ENCODE peak calls at places on chromosomes 16 and 17, in seven cellular contexts. One of them, this sample, is unnamed.

GRCh38 chr17:82613283-82614094 is 34.8 kb downstream of the WDR45B start:
- DNase-seq in Right ventricle myocardium inferior: no peak
- DNase-seq in stimulated activated CD8-positive, alpha-beta memory T cell treated with anti-CD3 and anti-CD28 coated beads, Interleukin-4, amount 100 ng/mL, for 1 hour: no peak
- DNase-seq in iPS-NIHi11: no peak
- DNase-seq in HEK293T: no peak
- DNase-seq in fibroblast of gingiva: no peak
- DNase-seq in spleen: no peak
- DNase-seq in this sample: peak; percentile 29

GRCh38 chr17:57862410-57862989 is 12.7 kb upstream of the MRPS23 start:
- DNase-seq in Right ventricle myocardium inferior: no peak
- DNase-seq in stimulated activated CD8-positive, alpha-beta memory T cell treated with anti-CD3 and anti-CD28 coated beads, Interleukin-4, amount 100 ng/mL, for 1 hour: no peak
- DNase-seq in iPS-NIHi11: peak; percentile 31
- DNase-seq in HEK293T: no peak
- DNase-seq in fibroblast of gingiva: no peak
- DNase-seq in spleen: no peak
- DNase-seq in this sample: no peak

GRCh38 chr16:12173121-12173520 is 196.6 kb downstream of the SNX29 start:
- DNase-seq in Right ventricle myocardium inferior: no peak
- DNase-seq in stimulated activated CD8-positive, alpha-beta memory T cell treated with anti-CD3 and anti-CD28 coated beads, Interleukin-4, amount 100 ng/mL, for 1 hour: no peak
- DNase-seq in iPS-NIHi11: no peak
- DNase-seq in HEK293T: no peak
- DNase-seq in fibroblast of gingiva: no peak
- DNase-seq in spleen: peak; percentile 4
- DNase-seq in this sample: no peak

GRCh38 chr17:45341389-45342158 is 24.8 kb upstream of the MAP3K14 start:
- DNase-seq in Right ventricle myocardium inferior: peak; percentile 83
- DNase-seq in stimulated activated CD8-positive, alpha-beta memory T cell treated with anti-CD3 and anti-CD28 coated beads, Interleukin-4, amount 100 ng/mL, for 1 hour: no peak
- DNase-seq in iPS-NIHi11: peak; percentile 92
- DNase-seq in HEK293T: peak; percentile 73
- DNase-seq in fibroblast of gingiva: peak; percentile 92
- DNase-seq in spleen: peak; percentile 78
- DNase-seq in this sample: peak; percentile 89

GRCh38 chr16:70391881-70392481 is 45.3 kb downstream of the DDX19A start:
- DNase-seq in Right ventricle myocardium inferior: no peak
- DNase-seq in stimulated activated CD8-positive, alpha-beta memory T cell treated with anti-CD3 and anti-CD28 coated beads, Interleukin-4, amount 100 ng/mL, for 1 hour: no peak
- DNase-seq in iPS-NIHi11: no peak
- DNase-seq in HEK293T: no peak
- DNase-seq in fibroblast of gingiva: peak; percentile 84
- DNase-seq in spleen: no peak
- DNase-seq in this sample: no peak

GRCh38 chr17:7593296-7593695 is 3.4 kb upstream of the SOX15 start:
- DNase-seq in Right ventricle myocardium inferior: no peak
- DNase-seq in stimulated activated CD8-positive, alpha-beta memory T cell treated with anti-CD3 and anti-CD28 coated beads, Interleukin-4, amount 100 ng/mL, for 1 hour: no peak
- DNase-seq in iPS-NIHi11: no peak
- DNase-seq in HEK293T: no peak
- DNase-seq in fibroblast of gingiva: no peak
- DNase-seq in spleen: no peak
- DNase-seq in this sample: no peak

GRCh38 chr16:9713907-9714306 is 468.3 kb downstream of the GRIN2A start:
- DNase-seq in Right ventricle myocardium inferior: no peak
- DNase-seq in stimulated activated CD8-positive, alpha-beta memory T cell treated with anti-CD3 and anti-CD28 coated beads, Interleukin-4, amount 100 ng/mL, for 1 hour: no peak
- DNase-seq in iPS-NIHi11: no peak
- DNase-seq in HEK293T: no peak
- DNase-seq in fibroblast of gingiva: no peak
- DNase-seq in spleen: no peak
- DNase-seq in this sample: no peak

GRCh38 chr16:67398546-67399217 is 5.4 kb upstream of the TPPP3 start:
- DNase-seq in Right ventricle myocardium inferior: peak; percentile 51
- DNase-seq in stimulated activated CD8-positive, alpha-beta memory T cell treated with anti-CD3 and anti-CD28 coated beads, Interleukin-4, amount 100 ng/mL, for 1 hour: no peak
- DNase-seq in iPS-NIHi11: no peak
- DNase-seq in HEK293T: no peak
- DNase-seq in fibroblast of gingiva: no peak
- DNase-seq in spleen: peak; percentile 48
- DNase-seq in this sample: no peak

GRCh38 chr16:48824271-48824670 is 214.3 kb upstream of the N4BP1 start:
- DNase-seq in Right ventricle myocardium inferior: no peak
- DNase-seq in stimulated activated CD8-positive, alpha-beta memory T cell treated with anti-CD3 and anti-CD28 coated beads, Interleukin-4, amount 100 ng/mL, for 1 hour: no peak
- DNase-seq in iPS-NIHi11: no peak
- DNase-seq in HEK293T: no peak
- DNase-seq in fibroblast of gingiva: no peak
- DNase-seq in spleen: no peak
- DNase-seq in this sample: no peak

This sample was measured in WTC11.